ENCODE peak calls at places on chromosomes 12 and 14, in eight cellular contexts. M, H, A, T, C, V, D and E are unnamed samples.

GRCh38 chr12:85626031-85626781 is 210.0 kb downstream of the RASSF9 start:
- DNase-seq in A (no peak), H (no peak), V (peak; percentile 86), D (peak; percentile 89), C (peak; percentile 91), M (no peak), T (no peak), E (no peak)

GRCh38 chr12:11719678-11720099 is 70.2 kb downstream of the ETV6 start:
- DNase-seq in T (no peak), M (peak; percentile 28), D (peak; percentile 79), H (peak; percentile 67), C (peak; percentile 94), A (peak; percentile 56), V (peak; percentile 75), E (peak; percentile 87)

GRCh38 chr14:104724981-104725771 is 1.1 kb downstream of the ADSS1 start:
- DNase-seq in D (peak; percentile 27), V (peak; percentile 63), H (peak; percentile 65), A (peak; percentile 86), T (peak; percentile 59), C (no peak), M (peak; percentile 70), E (no peak)

GRCh38 chr12:101086490-101086889 is 123.5 kb downstream of the SLC5A8 start:
- DNase-seq in A (no peak), M (no peak), H (no peak), T (no peak), V (no peak), C (no peak), D (peak; percentile 13), E (no peak)

GRCh38 chr12:93122569-93123091 is 193.5 kb upstream of the EEA1 start:
- DNase-seq in V (no peak), H (no peak), A (no peak), D (no peak), C (peak; percentile 99), M (no peak), T (no peak), E (peak; percentile 37)

GRCh38 chr12:50985322-50985721 is 33.0 kb downstream of the HIGD1C start:
- DNase-seq in M (no peak), C (peak; percentile 74), A (no peak), T (no peak), H (peak; percentile 46), V (peak; percentile 66), D (peak; percentile 81), E (no peak)

GRCh38 chr12:76562158-76562557 is 2.6 kb upstream of the OSBPL8 start:
- DNase-seq in A (no peak), C (no peak), H (no peak), M (no peak), D (no peak), V (no peak), T (no peak), E (no peak)

GRCh38 chr14:65361920-65362319 is 50.6 kb upstream of the FUT8 start:
- DNase-seq in D (peak; percentile 98), H (peak; percentile 32), A (no peak), V (peak; percentile 96), C (peak; percentile 82), T (no peak), M (peak; percentile 26), E (no peak)

GRCh38 chr12:2054091-2055018 is 1.6 kb downstream of the CACNA1C start:
- DNase-seq in V (no peak), H (no peak), M (no peak), A (no peak), C (no peak), D (peak; percentile 46), T (no peak), E (no peak)

GRCh38 chr12:124548854-124549378 is 18.5 kb downstream of the NCOR2 start:
- DNase-seq in T (no peak), H (peak; percentile 49), A (no peak), V (peak; percentile 48), C (peak; percentile 44), D (peak; percentile 91), M (no peak), E (peak; percentile 79)

GRCh38 chr12:120774169-120774916 is 48.7 kb downstream of the ACADS start:
- DNase-seq in V (no peak), M (no peak), C (no peak), H (no peak), D (no peak), A (no peak), T (no peak), E (no peak)

GRCh38 chr12:16586350-16587109 is 19.4 kb downstream of the LMO3 start:
- DNase-seq in T (no peak), V (peak; percentile 71), A (no peak), C (peak; percentile 90), H (no peak), D (peak; percentile 97), M (no peak), E (no peak)

GRCh38 chr12:74782086-74782485 is 244.5 kb downstream of the ATXN7L3B start:
- DNase-seq in D (no peak), C (no peak), T (no peak), A (no peak), M (no peak), H (no peak), V (no peak), E (no peak)

GRCh38 chr14:103404032-103404918 is 19.1 kb downstream of the MARK3 start:
- DNase-seq in A (no peak), H (no peak), C (no peak), D (no peak), M (no peak), V (no peak), T (no peak), E (no peak)

GRCh38 chr14:93778856-93779629 is 9.2 kb downstream of the PRIMA1 start:
- DNase-seq in A (no peak), C (no peak), V (no peak), H (no peak), D (no peak), T (no peak), M (no peak), E (no peak)

GRCh38 chr12:81492131-81492720 is 266.9 kb downstream of the PPFIA2 start:
- DNase-seq in H (peak; percentile 8), C (no peak), A (no peak), V (no peak), M (no peak), D (peak; percentile 4), T (no peak), E (no peak)

GRCh38 chr12:104573-105081 is 38.1 kb downstream of the IQSEC3 start:
- DNase-seq in M (no peak), D (no peak), T (no peak), C (no peak), H (no peak), V (no peak), A (no peak), E (no peak)

GRCh38 chr12:68591716-68592437 is 18.8 kb upstream of the RAP1B start:
- DNase-seq in M (no peak), V (no peak), T (no peak), D (no peak), A (no peak), C (no peak), H (no peak), E (no peak)

GRCh38 chr14:34331728-34332623 is 130.1 kb downstream of the SPTSSA start:
- DNase-seq in V (peak; percentile 58), M (peak; percentile 49), C (peak; percentile 61), D (peak; percentile 52), T (peak; percentile 36), A (peak; percentile 77), H (peak; percentile 40), E (peak; percentile 63)

GRCh38 chr12:15956413-15957185 is 45.5 kb downstream of the DERA start:
- DNase-seq in A (no peak), D (no peak), M (no peak), T (no peak), C (peak; percentile 100), V (no peak), H (no peak), E (no peak)

GRCh38 chr12:132437252-132438138 is 52.5 kb upstream of the FBRSL1 start:
- DNase-seq in A (no peak), T (no peak), V (no peak), H (no peak), D (no peak), M (no peak), C (no peak), E (peak; percentile 59)

GRCh38 chr12:46468813-46469212 is 96.2 kb upstream of the SLC38A2 start:
- DNase-seq in M (no peak), A (no peak), H (no peak), D (no peak), C (no peak), T (no peak), V (no peak), E (no peak)

GRCh38 chr12:46465307-46465706 is 92.7 kb upstream of the SLC38A2 start:
- DNase-seq in C (no peak), H (no peak), V (no peak), M (no peak), D (no peak), T (no peak), A (no peak), E (no peak)

GRCh38 chr12:46470039-46470627 is 97.6 kb upstream of the SLC38A2 start:
- DNase-seq in V (no peak), H (no peak), M (no peak), D (no peak), C (no peak), T (no peak), A (no peak), E (no peak)

GRCh38 chr12:46470975-46471374 is 98.4 kb upstream of the SLC38A2 start:
- DNase-seq in C (peak; percentile 70), D (no peak), H (no peak), A (no peak), V (no peak), T (no peak), M (no peak), E (no peak)

DNA sequence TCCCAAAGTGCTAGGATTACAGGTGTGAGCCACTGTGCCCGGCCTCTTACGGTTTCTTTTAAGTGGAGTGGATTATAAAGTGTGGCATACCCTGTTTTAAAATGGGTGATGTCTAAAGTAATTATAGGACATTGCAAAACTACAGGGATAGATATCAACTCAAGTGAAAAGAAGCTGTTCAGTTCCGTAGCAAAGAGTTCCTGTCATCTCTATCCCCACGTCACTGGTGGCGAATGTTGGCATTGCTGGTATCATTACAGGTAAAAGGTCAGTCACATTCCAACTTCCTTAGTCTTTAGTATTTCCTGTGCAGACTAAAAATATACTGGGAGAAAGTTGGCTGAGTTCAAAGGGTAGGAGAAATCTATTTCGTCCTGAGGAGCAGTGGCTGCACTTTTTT is 95.6 kb upstream of the SLC38A2 start:
- DNase-seq in A (no peak), H (no peak), V (no peak), D (no peak), C (peak; percentile 76), M (peak; percentile 42), T (no peak), E (no peak)
- TF ChIP-seq CTCF in A (no peak), H (no peak), V (no peak), D (no peak), C (peak; percentile 4), M (peak; percentile 16), T (no peak), E (no peak)

GRCh38 chr14:21023817-21024667 is 819 bp downstream of the NDRG2 start:
- DNase-seq in C (no peak), M (no peak), T (no peak), V (no peak), H (no peak), A (peak; percentile 78), D (no peak), E (no peak)
- H3K4me3 ChIP-seq in C (peak overlapping the region; percentile 46), M (peak overlapping the region; percentile 83), T (peak overlapping the region; percentile 58), V (peak overlapping the region; percentile 29), H (peak overlapping the region; percentile 88), A (peak overlapping the region; percentile 100), D (peak overlapping the region; percentile 57), E (peak overlapping the region; percentile 71)

GRCh38 chr12:30023186-30023585 is 239.4 kb upstream of the TMTC1 start:
- DNase-seq in M (no peak), T (no peak), D (peak; percentile 79), V (peak; percentile 15), A (no peak), H (no peak), C (no peak), E (no peak)
- TF ChIP-seq CTCF in M (no peak), T (no peak), D (no peak), V (no peak), A (no peak), H (no peak), C (no peak), E (no peak)

GRCh38 chr14:50529288-50530179 is 2.8 kb downstream of the MAP4K5 start:
- DNase-seq in C (no peak), M (no peak), D (no peak), V (no peak), A (no peak), H (no peak), T (no peak), E (no peak)
- H3K4me3 ChIP-seq in C (no peak overlapping the region), M (peak overlapping the region; percentile 2), D (peak overlapping the region; percentile 53), V (peak overlapping the region; percentile 90), A (no peak overlapping the region), H (no peak overlapping the region), T (no peak overlapping the region), E (no peak overlapping the region)